ENCODE peak calls at places on chromosomes 5 and 9, in nine cellular contexts. U is OCI-LY7; Q is esophagus muscularis mucosa; G is CD4-positive, CD25-positive, alpha-beta regulatory T cell; L is lung; E is Peyer's patch; H is pancreas; B is adipocyte; I is bronchial epithelial cell. J is an unnamed sample. For H3K36me3, the result is how much of the 10 kb centered on the place peaks cover.

GRCh38 chr5:60597570-60597969 is 102.4 kb downstream of the DEPDC1B start:
- DNase-seq in I (no peak), U (peak), E (no peak), B (peak), H (no peak), L (no peak), G (peak), Q (no peak), J (no peak)

GRCh38 chr9:131276107-131276888 is at the start of gene FAM78A:
- DNase-seq in E (peak), H (no peak), Q (no peak), G (peak), L (peak), U (peak), B (no peak), I (no peak), J (no peak)

GRCh38 chr5:43000198-43000840 is 39.8 kb downstream of the ANXA2R start:
- DNase-seq in I (no peak), L (no peak), G (no peak), U (no peak), B (peak), H (peak), E (no peak), Q (no peak), J (peak)

GRCh38 chr5:160685695-160686094 is 166.3 kb downstream of the ATP10B start:
- DNase-seq in E (no peak), I (no peak), B (no peak), L (no peak), Q (no peak), U (peak), G (peak), H (no peak), J (no peak)

GRCh38 chr5:113446358-113446927 is 11.7 kb upstream of the TSSK1B start:
- DNase-seq in B (no peak), I (no peak), U (no peak), H (no peak), G (peak), Q (no peak), E (no peak), L (no peak), J (no peak)

GRCh38 chr9:33498387-33498786 is 24.7 kb upstream of the NOL6 start:
- DNase-seq in H (no peak), U (peak), Q (no peak), G (peak), I (peak), B (peak), L (no peak), E (no peak), J (peak)

GRCh38 chr9:16136961-16137360 is 584.1 kb downstream of the CCDC171 start:
- DNase-seq in Q (no peak), B (peak), E (no peak), L (no peak), G (no peak), I (no peak), H (no peak), U (no peak), J (peak)

GRCh38 chr5:141969783-141970741 is 1.2 kb downstream of the RNF14 start:
- DNase-seq in U (peak), L (no peak), H (no peak), G (peak), Q (no peak), B (peak), E (no peak), I (no peak), J (no peak)

GRCh38 chr5:136210259-136210658 is 17.3 kb upstream of the SMIM32 start:
- DNase-seq in U (no peak), G (no peak), B (peak), L (no peak), E (no peak), H (no peak), Q (no peak), I (no peak), J (no peak)

GRCh38 chr9:137550241-137550621 is at the start of gene PNPLA7:
- DNase-seq in I (peak), L (peak), G (peak), E (peak), Q (peak), U (peak), H (peak), B (peak), J (peak)

GRCh38 chr9:4066120-4066519 is 233.7 kb downstream of the GLIS3 start:
- DNase-seq in U (no peak), G (no peak), B (no peak), E (no peak), L (no peak), Q (peak), H (no peak), I (no peak), J (no peak)

GRCh38 chr5:153629496-153629895 is 139.0 kb downstream of the GRIA1 start:
- DNase-seq in Q (no peak), E (no peak), H (no peak), G (no peak), B (peak), L (no peak), I (no peak), U (no peak), J (no peak)

GRCh38 chr9:70578720-70579119 is 164.3 kb upstream of the KLF9 start:
- DNase-seq in E (no peak), Q (no peak), L (no peak), U (peak), G (no peak), I (no peak), H (no peak), B (no peak), J (no peak)

GRCh38 chr9:93465853-93466252 is 12.5 kb upstream of the FAM120AOS start:
- DNase-seq in G (no peak), I (no peak), H (no peak), U (no peak), B (no peak), Q (no peak), E (no peak), L (no peak), J (no peak)

GRCh38 chr5:68420476-68421344 is 205.2 kb downstream of the PIK3R1 start:
- DNase-seq in H (no peak), E (no peak), Q (no peak), L (no peak), I (no peak), B (no peak), G (no peak), U (no peak), J (no peak)

GRCh38 chr9:25678147-25678666 is at the start of gene TUSC1:
- DNase-seq in G (peak), U (no peak), H (peak), E (peak), I (peak), Q (peak), L (peak), B (peak), J (peak)

GRCh38 chr5:162817381-162817780 is 620.0 kb upstream of the CCNG1 start:
- DNase-seq in Q (no peak), L (no peak), H (no peak), I (no peak), U (no peak), B (no peak), E (no peak), G (no peak), J (no peak)

GRCh38 chr5:169652057-169652456 is 15.0 kb downstream of the DOCK2 start:
- DNase-seq in I (no peak), G (no peak), H (peak), Q (no peak), L (no peak), B (no peak), U (no peak), E (no peak), J (no peak)

GRCh38 chr9:71001780-71002386 is 119.5 kb downstream of the TRPM3 start:
- DNase-seq in I (peak), B (peak), U (peak), L (peak), E (no peak), Q (no peak), H (no peak), G (peak), J (peak)

GRCh38 chr9:125752070-125752628 is 5.0 kb downstream of the PBX3 start:
- DNase-seq in E (no peak), U (no peak), H (no peak), L (no peak), B (no peak), G (no peak), Q (no peak), I (no peak), J (no peak)

GRCh38 chr9:135500525-135501260 is at the start of gene MRPS2:
- DNase-seq in Q (no peak), H (peak), I (peak), B (peak), G (peak), L (peak), E (peak), U (peak), J (peak)

GRCh38 chr5:113195726-113196125 is 219.1 kb downstream of the DCP2 start:
- DNase-seq in U (no peak), L (no peak), B (no peak), I (no peak), Q (no peak), E (no peak), G (no peak), H (no peak), J (no peak)

GRCh38 chr5:67723873-67724272 is 491.7 kb upstream of the PIK3R1 start:
- DNase-seq in G (no peak), I (no peak), H (no peak), E (no peak), U (no peak), L (no peak), Q (no peak), B (no peak), J (no peak)

GRCh38 chr5:43572357-43572756 is 15.5 kb upstream of the PAIP1 start:
- DNase-seq in G (no peak), I (no peak), H (no peak), E (no peak), B (peak), L (no peak), Q (no peak), U (no peak), J (no peak)

GRCh38 chr9:125343518-125344284 is 82.1 kb downstream of the GAPVD1 start:
- DNase-seq in U (no peak), I (peak), Q (no peak), L (peak), G (no peak), B (peak), E (no peak), H (no peak), J (peak)

GRCh38 chr9:98380065-98380681 is 124.7 kb upstream of the TBC1D2 start:
- DNase-seq in U (peak), G (no peak), I (peak), B (peak), L (no peak), E (no peak), H (no peak), Q (no peak), J (peak)

GRCh38 chr9:112868956-112869594 is 21.6 kb downstream of the SLC46A2 start:
- DNase-seq in E (no peak), G (no peak), U (no peak), I (no peak), H (no peak), Q (no peak), B (no peak), L (no peak), J (no peak)

GRCh38 chr9:100674419-100675122 is 96.7 kb downstream of the CAVIN4 start:
- DNase-seq in H (no peak), G (no peak), E (no peak), I (peak), B (peak), U (no peak), L (no peak), Q (no peak), J (no peak)

GRCh38 chr5:1810581-1811101 is 9.4 kb downstream of the NDUFS6 start:
- DNase-seq in L (no peak), Q (no peak), I (no peak), H (no peak), G (no peak), U (no peak), B (no peak), E (no peak), J (no peak)

GRCh38 chr5:20248102-20248501 is 260.1 kb upstream of the CDH18 start:
- DNase-seq in Q (no peak), E (no peak), B (peak), I (no peak), H (no peak), L (no peak), G (no peak), U (no peak), J (no peak)

GRCh38 chr5:125550237-125550636 is 803.8 kb upstream of the ZNF608 start:
- DNase-seq in G (no peak), B (peak), E (no peak), H (no peak), U (no peak), I (no peak), Q (no peak), L (no peak), J (peak)

GRCh38 chr5:40904205-40904993 is 4.9 kb upstream of the C7 start:
- DNase-seq in G (peak), B (peak), Q (no peak), H (no peak), U (peak), L (peak), I (peak), E (no peak), J (peak)

GRCh38 chr5:61245486-61245885 is 83.2 kb upstream of the SMIM15 start:
- DNase-seq in H (no peak), Q (no peak), I (peak), U (no peak), G (no peak), L (no peak), B (peak), E (no peak), J (peak)

DNA sequence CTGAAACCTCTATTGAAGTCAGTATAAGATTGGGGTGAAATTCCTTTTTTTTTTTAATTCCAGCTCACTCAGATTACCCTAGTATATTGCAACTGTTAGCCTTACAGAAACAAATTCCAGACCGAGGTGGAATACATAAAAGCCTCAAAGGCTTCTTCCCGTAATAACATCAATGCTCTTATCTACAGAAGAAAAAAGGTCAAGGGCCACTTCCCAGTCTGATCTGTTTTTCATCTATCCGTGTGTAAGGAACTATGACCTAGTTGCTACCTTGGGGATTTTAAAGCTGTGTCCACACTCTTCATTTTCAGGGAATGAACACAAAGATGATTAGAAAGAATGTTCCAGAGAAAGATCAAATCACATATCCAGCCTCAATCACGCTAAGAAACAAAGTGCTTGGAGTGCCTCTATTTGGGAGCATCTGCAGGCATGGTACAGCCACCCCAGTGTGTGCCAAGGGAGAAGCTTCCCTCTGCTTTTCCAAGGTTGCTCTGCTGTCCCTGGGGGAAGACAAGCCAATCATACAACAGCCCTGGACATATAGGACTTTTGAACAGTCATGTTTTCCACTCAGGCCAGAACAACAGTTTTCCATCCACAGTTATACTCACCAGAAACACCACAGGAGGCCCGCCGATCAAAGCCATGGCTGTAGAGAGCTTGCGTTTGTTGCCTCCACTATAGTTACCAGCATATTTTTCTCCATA is 23.5 kb downstream of the NIPSNAP3B start:
- DNase-seq in L (peak), G (no peak), I (no peak), H (no peak), U (no peak), B (no peak), Q (no peak), E (no peak), J (no peak)
- H3K36me3 ChIP-seq in L (under half), G (under half), I (under half), H (under half), U (half or more), B (half or more), Q (half or more), E (under half), J (half or more)

GRCh38 chr9:21833090-21833801 is 30.8 kb downstream of the MTAP start:
- DNase-seq in Q (no peak), U (peak), B (no peak), I (peak), H (no peak), L (no peak), E (no peak), G (no peak), J (no peak)
- H3K36me3 ChIP-seq in Q (under half), U (half or more), B (half or more), I (under half), H (under half), L (under half), E (under half), G (under half), J (under half)

GRCh38 chr9:121324755-121325154 is 45.3 kb downstream of the STOM start:
- DNase-seq in E (no peak), Q (no peak), I (no peak), H (no peak), B (no peak), L (no peak), G (no peak), U (no peak), J (no peak)
- H3K36me3 ChIP-seq in E (under half), Q (half or more), I (under half), H (under half), B (half or more), L (under half), G (under half), U (under half), J (half or more)

DNA sequence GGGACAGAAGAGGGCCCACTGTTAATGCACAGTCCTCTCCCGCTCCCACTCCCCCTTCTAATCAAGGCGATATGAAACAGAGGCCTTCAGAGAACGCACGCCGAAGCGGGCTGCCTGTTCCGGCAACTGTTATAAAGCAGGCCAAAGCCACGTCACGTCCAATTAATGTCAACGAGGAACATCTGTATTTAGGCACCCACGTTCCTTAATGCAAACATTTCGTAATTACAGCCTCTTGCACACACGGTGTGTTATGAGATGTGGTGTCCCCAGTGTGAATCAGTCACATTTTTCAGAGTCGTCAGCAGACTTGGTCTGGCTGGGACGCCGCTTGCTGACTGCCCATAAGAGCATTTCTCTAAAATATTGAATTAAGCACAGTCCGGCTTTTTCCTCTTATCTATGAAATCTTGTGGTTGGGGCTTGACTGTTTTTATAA is 339.0 kb downstream of the NSG2 start:
- DNase-seq in Q (no peak), I (no peak), L (no peak), E (no peak), U (no peak), H (no peak), G (no peak), B (peak), J (peak)
- H3K36me3 ChIP-seq in Q (under half), I (under half), L (under half), E (under half), U (under half), H (under half), G (under half), B (under half), J (under half)

J was measured in IMR-90.